ENCODE peak calls at places on chromosomes 16 and 17, in six cellular contexts. N is ovary, E is prostate gland, H is A549, U is transverse colon, Q is IMR-90. W is an unnamed sample.

GRCh38 chr16:65121870-65122723 is at the start of gene CDH11:
- DNase-seq in N (peak), Q (peak), U (peak), E (peak), H (no peak), W (peak)

GRCh38 chr17:28891201-28891600 is 6.3 kb downstream of the FLOT2 start:
- DNase-seq in U (no peak), E (no peak), Q (no peak), H (no peak), N (no peak), W (peak)

GRCh38 chr16:85334718-85335583 is 222.7 kb upstream of the CIBAR2 start:
- DNase-seq in H (no peak), Q (no peak), U (peak), E (peak), N (no peak), W (no peak)

GRCh38 chr16:22225060-22225459 is 19.0 kb downstream of the EEF2K start:
- DNase-seq in N (no peak), U (no peak), H (no peak), E (peak), Q (no peak), W (no peak)

GRCh38 chr17:14873996-14874395 is 391.1 kb downstream of the PMP22 start:
- DNase-seq in U (no peak), H (no peak), Q (no peak), N (no peak), E (no peak), W (no peak)

GRCh38 chr16:58418026-58418425 is 25.8 kb downstream of the GINS3 start:
- DNase-seq in E (no peak), N (no peak), H (no peak), Q (no peak), U (no peak), W (no peak)

GRCh38 chr17:75783803-75784472 is 668 bp upstream of the UNK start:
- DNase-seq in Q (no peak), U (peak), H (no peak), N (peak), E (no peak), W (peak)

GRCh38 chr17:17724307-17724921 is 43.2 kb downstream of the RAI1 start:
- DNase-seq in Q (peak), H (no peak), N (peak), E (no peak), U (no peak), W (peak)

GRCh38 chr17:77890771-77891170 is 67.7 kb upstream of the TNRC6C start:
- DNase-seq in U (no peak), H (no peak), E (no peak), Q (no peak), N (no peak), W (peak)

GRCh38 chr17:35684046-35684802 is 47.2 kb upstream of the RASL10B start:
- DNase-seq in E (no peak), N (no peak), Q (peak), H (peak), U (no peak), W (no peak)

GRCh38 chr16:85075236-85075924 is 36.9 kb downstream of the CIBAR2 start:
- DNase-seq in H (no peak), Q (no peak), N (no peak), E (no peak), U (no peak), W (no peak)

GRCh38 chr17:71975331-71975801 is 145.5 kb upstream of the SOX9 start:
- DNase-seq in U (peak), Q (peak), E (peak), H (no peak), N (peak), W (no peak)

GRCh38 chr17:82215095-82215971 is 2.7 kb upstream of the CCDC57 start:
- DNase-seq in N (no peak), Q (no peak), U (no peak), H (peak), E (no peak), W (peak)

GRCh38 chr17:79041723-79042420 is 17.9 kb downstream of the C1QTNF1 start:
- DNase-seq in H (no peak), U (no peak), Q (peak), N (no peak), E (no peak), W (peak)

GRCh38 chr16:9050102-9050830 is 41.2 kb upstream of the HAPSTR1 start:
- DNase-seq in N (no peak), U (no peak), Q (peak), E (no peak), H (peak), W (no peak)

GRCh38 chr16:49821614-49822282 is 34.2 kb downstream of the ZNF423 start:
- DNase-seq in E (no peak), H (no peak), N (no peak), Q (no peak), U (no peak), W (no peak)

GRCh38 chr17:81471804-81472456 is 40.7 kb downstream of the ACTG1 start:
- DNase-seq in Q (no peak), U (peak), E (peak), N (peak), H (peak), W (no peak)

GRCh38 chr17:31997005-31997404 is 10.2 kb upstream of the LRRC37B start:
- DNase-seq in E (no peak), H (no peak), U (no peak), Q (no peak), N (no peak), W (no peak)

GRCh38 chr17:74994440-74994839 is 7.0 kb downstream of the CDR2L start:
- DNase-seq in U (no peak), H (no peak), N (no peak), Q (peak), E (no peak), W (no peak)

GRCh38 chr16:35730251-35730650 is 2270.8 kb downstream of the TP53TG3F start:
- DNase-seq in N (no peak), H (no peak), Q (no peak), U (no peak), E (no peak), W (no peak)

GRCh38 chr17:57186231-57187019 is 69.9 kb upstream of the MSI2 start:
- DNase-seq in H (no peak), N (peak), E (no peak), U (no peak), Q (no peak), W (no peak)

GRCh38 chr16:69924777-69925191 is 26.4 kb upstream of the CLEC18A start:
- DNase-seq in N (peak), Q (peak), U (no peak), H (no peak), E (no peak), W (no peak)

GRCh38 chr16:1991135-1991551 is 1.4 kb downstream of the SYNGR3 start:
- DNase-seq in E (no peak), N (no peak), H (no peak), Q (no peak), U (peak), W (peak)

GRCh38 chr16:31214705-31215286 is 877 bp downstream of the TRIM72 start:
- DNase-seq in U (no peak), Q (no peak), E (no peak), H (no peak), N (no peak), W (peak)

GRCh38 chr17:29393451-29393850 is 3.3 kb downstream of the TAOK1 start:
- DNase-seq in N (no peak), U (no peak), H (no peak), E (no peak), Q (peak), W (no peak)

GRCh38 chr17:56676807-56677206 is 83.3 kb downstream of the NOG start:
- DNase-seq in N (no peak), U (no peak), H (peak), E (no peak), Q (no peak), W (no peak)

GRCh38 chr16:26598061-26598460 is 468.7 kb upstream of the C16orf82 start:
- DNase-seq in U (no peak), N (no peak), E (no peak), H (no peak), Q (no peak), W (no peak)

GRCh38 chr16:68884391-68884790 is 41.1 kb downstream of the TANGO6 start:
- DNase-seq in H (no peak), Q (no peak), E (no peak), U (no peak), N (no peak), W (no peak)
- H3K4me3 ChIP-seq in H (no peak), Q (no peak), E (no peak), U (no peak), N (no peak), W (no peak)

DNA sequence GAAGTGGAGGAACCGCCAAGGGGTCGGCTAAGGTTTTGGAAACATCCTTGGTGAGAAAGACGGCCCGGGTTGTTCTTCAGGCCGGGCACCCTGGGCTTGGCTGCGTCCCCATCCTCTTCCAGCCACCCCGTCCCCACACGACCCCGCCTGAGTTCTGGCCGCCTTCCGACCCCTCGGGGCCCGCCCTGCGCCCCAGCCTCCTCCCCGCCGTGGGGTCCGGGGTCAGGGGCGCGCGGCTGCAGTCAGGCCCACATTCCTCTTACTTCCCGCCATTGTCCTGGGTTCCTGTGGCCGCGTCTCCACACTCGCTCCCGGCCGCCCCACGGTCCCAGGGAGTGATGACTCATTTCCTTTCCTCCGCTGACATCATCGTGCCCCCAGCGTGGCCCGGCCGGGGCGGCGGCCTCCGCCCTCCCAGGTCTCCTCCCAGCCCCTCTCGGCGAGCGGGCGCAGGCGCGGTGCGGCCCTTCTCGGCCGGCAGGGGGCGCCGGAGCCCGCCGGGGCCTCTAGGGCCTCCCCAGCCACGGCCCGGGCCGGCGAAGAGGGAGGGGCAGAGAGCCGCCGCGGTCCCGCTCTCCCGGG is 59.6 kb downstream of the WSB1 start:
- DNase-seq in N (peak), U (peak), H (peak), Q (peak), E (peak), W (peak)
- TF ChIP-seq POLR2A in N (peak), U (peak), H (peak), Q (peak), E (peak), W (peak)

DNA sequence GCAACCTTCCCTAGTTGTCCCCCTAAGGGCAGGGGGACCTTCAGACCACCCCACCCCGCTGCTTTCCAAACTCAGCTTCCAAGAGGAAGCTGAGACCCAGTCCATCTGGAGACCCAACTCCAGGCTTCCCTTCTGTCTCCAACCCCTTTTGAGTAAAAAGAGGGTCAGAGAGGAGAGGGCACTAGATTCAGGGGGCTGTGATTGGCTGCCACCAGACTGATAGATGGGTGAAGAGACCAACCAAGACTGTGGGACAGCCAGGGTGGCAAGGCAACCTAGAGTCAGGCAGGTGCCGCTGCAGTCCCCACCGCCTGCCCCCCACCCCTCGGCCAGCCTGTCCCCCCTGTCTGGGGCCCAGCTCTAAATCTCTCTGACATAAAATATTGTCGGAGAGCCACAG is 92.5 kb downstream of the SDK2 start:
- DNase-seq in Q (no peak), H (no peak), N (no peak), E (no peak), U (no peak), W (no peak)
- H3K4me3 ChIP-seq in Q (no peak), H (no peak), N (no peak), E (no peak), U (no peak), W (no peak)

GRCh38 chr17:48569676-48570324 is 8.3 kb downstream of the HOXB4 start:
- DNase-seq in U (no peak), H (no peak), N (no peak), E (no peak), Q (peak), W (no peak)

GRCh38 chr17:48570325-48571023 is 7.7 kb downstream of the HOXB4 start:
- DNase-seq in N (no peak), U (no peak), Q (peak), E (no peak), H (no peak), W (no peak)

GRCh38 chr17:48567209-48567608 is 10.9 kb downstream of the HOXB4 start:
- DNase-seq in E (no peak), N (no peak), U (peak), H (no peak), Q (no peak), W (no peak)

GRCh38 chr17:48567646-48568354 is 10.3 kb downstream of the HOXB4 start:
- DNase-seq in N (no peak), E (no peak), U (no peak), Q (no peak), H (no peak), W (no peak)

DNA sequence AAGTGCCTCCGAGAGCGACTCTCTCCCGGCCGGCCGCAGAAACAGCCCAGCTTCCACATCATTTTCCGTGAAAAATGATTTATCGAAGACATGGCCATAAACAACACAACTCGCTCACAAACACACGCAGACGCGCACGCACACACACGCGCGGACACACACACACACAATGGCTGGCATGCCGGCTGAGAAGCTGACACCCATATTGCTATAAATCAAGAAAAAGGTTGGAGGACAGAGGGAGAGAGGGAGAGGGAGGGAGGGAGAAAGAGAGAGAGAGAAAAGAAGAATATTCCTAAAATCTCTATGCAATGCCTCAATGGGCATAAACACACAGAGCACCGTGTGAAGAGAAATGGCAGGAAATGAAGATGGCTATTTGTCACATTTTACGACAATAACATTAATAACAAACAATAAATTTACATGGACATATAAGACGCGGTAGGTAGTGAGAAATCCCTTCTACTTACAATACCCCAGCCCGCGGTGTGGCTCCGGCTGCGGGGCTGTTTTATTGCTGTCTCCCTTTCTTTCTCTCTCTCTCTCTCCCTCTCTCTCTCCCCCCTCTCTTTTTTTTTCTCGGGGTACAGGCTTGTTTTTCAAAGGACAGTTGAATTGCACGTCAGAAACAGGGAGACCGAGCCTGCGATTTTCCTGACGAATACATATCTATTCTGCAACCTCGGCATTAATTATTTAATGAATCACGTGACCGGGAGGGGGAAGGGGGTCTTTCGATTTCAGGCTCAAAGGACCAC is 9.5 kb downstream of the HOXB4 start:
- DNase-seq in U (no peak), E (no peak), N (no peak), H (no peak), Q (peak), W (no peak)
- TF ChIP-seq POLR2A in U (no peak), E (no peak), N (no peak), H (no peak), Q (no peak), W (no peak)

GRCh38 chr17:50950002-50950877 is 84.1 kb upstream of the TOB1 start:
- DNase-seq in H (peak), U (peak), N (peak), E (peak), Q (peak), W (peak)
- H3K4me3 ChIP-seq in H (peak), U (no peak), N (no peak), E (no peak), Q (no peak), W (no peak)

GRCh38 chr17:62186841-62187240 is 121.8 kb upstream of the MED13 start:
- DNase-seq in N (no peak), U (no peak), E (no peak), Q (no peak), H (no peak), W (no peak)
- TF ChIP-seq POLR2A in N (no peak), U (no peak), E (no peak), Q (no peak), H (no peak), W (no peak)

GRCh38 chr16:89001117-89002027 is 24.4 kb upstream of the CBFA2T3 start:
- DNase-seq in Q (no peak), U (no peak), H (no peak), N (no peak), E (no peak), W (no peak)

GRCh38 chr16:89000207-89000959 is 23.4 kb upstream of the CBFA2T3 start:
- DNase-seq in E (no peak), N (no peak), Q (no peak), H (no peak), U (no peak), W (no peak)

GRCh38 chr16:89002851-89003830 is 26.1 kb upstream of the CBFA2T3 start:
- DNase-seq in Q (no peak), H (no peak), N (no peak), E (no peak), U (no peak), W (no peak)

GRCh38 chr16:88995746-88996535 is 18.9 kb upstream of the CBFA2T3 start:
- DNase-seq in N (no peak), E (no peak), H (no peak), U (no peak), Q (no peak), W (no peak)

GRCh38 chr16:88999457-89000206 is 22.6 kb upstream of the CBFA2T3 start:
- DNase-seq in Q (no peak), U (no peak), H (no peak), E (no peak), N (no peak), W (no peak)
- H3K4me3 ChIP-seq in Q (no peak), U (no peak), H (no peak), E (no peak), N (no peak), W (no peak)

DNA sequence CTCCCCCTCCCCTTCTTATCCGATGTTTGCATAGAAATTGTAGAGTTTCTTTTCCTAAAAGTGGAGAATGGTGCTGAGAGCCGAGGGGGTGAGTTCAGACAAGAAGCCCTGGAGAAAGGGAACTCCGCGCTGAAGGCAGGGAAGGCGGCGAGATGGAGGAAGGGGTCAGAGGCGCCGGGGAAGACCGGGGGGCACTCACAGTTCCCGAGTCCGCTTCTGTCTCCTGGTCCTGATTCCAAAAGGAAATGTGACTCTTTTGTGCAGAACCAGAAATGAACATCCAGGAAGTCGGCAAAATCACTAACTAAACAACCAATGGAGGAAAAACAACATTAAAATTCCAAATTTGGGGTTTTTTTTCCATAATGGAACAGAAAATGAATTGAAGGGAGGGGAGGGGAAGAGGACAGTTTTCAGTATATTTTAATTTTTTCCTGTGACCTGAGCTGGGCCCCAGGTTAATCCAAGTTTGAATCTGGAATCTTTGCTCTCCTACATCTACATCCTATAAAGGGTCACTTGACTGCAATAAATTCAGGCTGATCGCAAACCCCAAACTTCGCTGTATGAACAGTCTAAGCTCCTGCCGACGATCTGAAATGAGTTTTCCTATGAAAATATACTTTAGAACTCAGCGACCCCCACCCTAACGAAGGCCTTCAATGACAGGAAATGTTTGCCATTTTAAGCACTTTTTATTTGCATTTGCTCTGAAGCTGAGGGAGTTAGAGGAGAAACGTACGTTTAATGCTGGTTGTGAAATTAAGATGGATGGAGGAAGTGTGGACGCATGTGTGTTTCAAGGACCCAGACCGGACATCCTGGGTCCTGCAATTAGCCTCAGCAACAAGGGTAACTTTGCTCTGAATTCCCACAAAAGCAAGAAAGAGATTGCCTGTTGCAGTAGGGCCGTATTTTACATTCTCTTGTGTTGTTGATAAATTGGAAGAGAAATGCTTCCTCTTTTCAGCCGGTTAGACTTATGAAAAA is 252.2 kb downstream of the C16orf95 start:
- DNase-seq in E (no peak), U (no peak), N (no peak), Q (no peak), H (no peak), W (no peak)
- TF ChIP-seq POLR2A in E (no peak), U (no peak), N (no peak), Q (no peak), H (no peak), W (no peak)